ENCODE peak calls at places on chromosomes 12 and 14, in seven cellular contexts. H, G, D, F, N, Y and J are unnamed samples.

GRCh38 chr12:108117163-108117849 is 11.8 kb upstream of the WSCD2 start:
- DNase-seq in H (no peak), G (no peak), D (no peak), F (no peak), N (no peak), Y (no peak), J (no peak)

GRCh38 chr14:89702151-89702936 is 252.2 kb downstream of the EFCAB11 start:
- DNase-seq in H (peak), G (peak), D (peak), F (no peak), N (peak), Y (no peak), J (no peak)

GRCh38 chr14:61737913-61738312 is 24.3 kb upstream of the SNAPC1 start:
- DNase-seq in H (no peak), G (no peak), D (no peak), F (no peak), N (no peak), Y (no peak), J (no peak)

GRCh38 chr12:104354868-104355570 is 51.5 kb downstream of the EID3 start:
- DNase-seq in H (no peak), G (no peak), D (no peak), F (peak), N (no peak), Y (no peak), J (no peak)

GRCh38 chr14:88551936-88552565 is 2.8 kb downstream of the PTPN21 start:
- DNase-seq in H (peak), G (peak), D (peak), F (no peak), N (no peak), Y (no peak), J (no peak)

GRCh38 chr14:71022015-71022919 is 115.0 kb downstream of the PCNX1 start:
- DNase-seq in H (no peak), G (no peak), D (no peak), F (no peak), N (no peak), Y (no peak), J (no peak)

GRCh38 chr12:14777271-14777670 is 26.0 kb downstream of the WBP11 start:
- DNase-seq in H (no peak), G (peak), D (no peak), F (no peak), N (peak), Y (no peak), J (no peak)

GRCh38 chr12:5840900-5841299 is 104.2 kb downstream of the ANO2 start:
- DNase-seq in H (no peak), G (no peak), D (no peak), F (no peak), N (no peak), Y (no peak), J (no peak)

GRCh38 chr12:88691811-88692210 is 111.5 kb upstream of the KITLG start:
- DNase-seq in H (peak), G (peak), D (no peak), F (no peak), N (no peak), Y (no peak), J (no peak)

GRCh38 chr12:90851800-90852718 is 102.9 kb downstream of the CCER1 start:
- DNase-seq in H (no peak), G (no peak), D (no peak), F (no peak), N (no peak), Y (no peak), J (no peak)

GRCh38 chr12:69070319-69071090 is 137.5 kb upstream of the CPM start:
- DNase-seq in H (peak), G (peak), D (peak), F (peak), N (peak), Y (peak), J (peak)

GRCh38 chr12:28563926-28564325 is 373.7 kb downstream of the CCDC91 start:
- DNase-seq in H (peak), G (peak), D (peak), F (no peak), N (peak), Y (no peak), J (no peak)

GRCh38 chr14:96754845-96755184 is 42.4 kb upstream of the VRK1 start:
- DNase-seq in H (peak), G (no peak), D (no peak), F (no peak), N (no peak), Y (no peak), J (no peak)

GRCh38 chr14:74038015-74038859 is 19.1 kb downstream of the BBOF1 start:
- DNase-seq in H (peak), G (peak), D (peak), F (no peak), N (peak), Y (peak), J (peak)

GRCh38 chr14:51453869-51454268 is 197.8 kb upstream of the FRMD6 start:
- DNase-seq in H (no peak), G (no peak), D (peak), F (no peak), N (no peak), Y (no peak), J (no peak)

GRCh38 chr12:117013726-117014125 is 85.5 kb downstream of the TESC start:
- DNase-seq in H (no peak), G (no peak), D (peak), F (no peak), N (peak), Y (no peak), J (no peak)

GRCh38 chr12:67853204-67853603 is 136.0 kb upstream of the IFNG-AS1 start:
- DNase-seq in H (peak), G (peak), D (peak), F (no peak), N (peak), Y (no peak), J (no peak)

GRCh38 chr12:45130881-45131281 is 80.0 kb upstream of the DBX2 start:
- DNase-seq in H (peak), G (peak), D (peak), F (no peak), N (peak), Y (peak), J (peak)

GRCh38 chr12:89971880-89972279 is 263.2 kb upstream of the ATP2B1 start:
- DNase-seq in H (peak), G (peak), D (peak), F (no peak), N (no peak), Y (no peak), J (no peak)

GRCh38 chr12:56947633-56948535 is 9.5 kb downstream of the RDH16 start:
- DNase-seq in H (no peak), G (peak), D (peak), F (peak), N (peak), Y (no peak), J (no peak)
- TF ChIP-seq CTCF in H (no peak), G (no peak), D (no peak), F (no peak), N (peak), Y (no peak), J (no peak)

DNA sequence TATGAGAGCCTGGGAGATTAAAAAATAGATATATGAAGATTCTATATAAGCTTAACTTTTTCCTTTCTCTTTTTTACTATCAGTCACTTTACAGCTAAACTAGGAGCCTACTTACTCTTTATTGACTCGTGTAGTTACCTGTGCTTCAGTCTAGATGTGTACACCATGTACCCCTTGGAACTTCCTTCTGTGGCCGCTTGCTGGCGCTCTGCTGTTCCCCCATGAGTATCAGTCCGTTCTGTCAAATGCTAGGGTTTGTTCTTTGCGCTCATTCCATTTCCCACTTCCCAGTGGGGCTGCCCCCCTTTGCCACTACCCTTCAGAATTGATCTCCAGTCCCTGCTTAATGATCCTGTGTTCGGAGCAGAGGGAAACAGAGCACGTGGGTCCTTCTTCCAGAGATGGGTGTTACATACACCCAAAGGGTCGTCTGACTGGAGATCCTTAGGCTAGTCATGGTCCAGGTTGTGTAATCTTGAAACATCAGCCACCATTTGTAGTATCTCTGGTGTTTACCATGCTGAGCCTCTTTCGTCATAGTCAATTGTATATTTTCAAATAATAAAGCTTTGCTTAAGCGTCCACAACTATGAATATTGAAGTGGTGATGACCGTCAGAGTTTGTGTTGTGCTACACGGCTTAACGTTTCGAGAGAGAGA is 160.0 kb downstream of the FBXL14 start:
- DNase-seq in H (no peak), G (no peak), D (no peak), F (no peak), N (no peak), Y (no peak), J (no peak)
- TF ChIP-seq CTCF in H (no peak), G (no peak), D (no peak), F (no peak), N (no peak), Y (no peak), J (no peak)

GRCh38 chr12:31815096-31815495 is 86.3 kb upstream of the AMN1 start:
- DNase-seq in H (no peak), G (no peak), D (peak), F (no peak), N (no peak), Y (no peak), J (no peak)

GRCh38 chr12:31807773-31808097 is 78.9 kb upstream of the AMN1 start:
- DNase-seq in H (no peak), G (no peak), D (no peak), F (no peak), N (no peak), Y (no peak), J (no peak)

GRCh38 chr12:31817120-31817519 is 88.3 kb upstream of the AMN1 start:
- DNase-seq in H (no peak), G (no peak), D (no peak), F (no peak), N (no peak), Y (no peak), J (no peak)

GRCh38 chr12:31818623-31819268 is 89.9 kb upstream of the AMN1 start:
- DNase-seq in H (no peak), G (no peak), D (no peak), F (no peak), N (no peak), Y (no peak), J (no peak)

GRCh38 chr12:31813305-31813704 is 84.5 kb upstream of the AMN1 start:
- DNase-seq in H (no peak), G (peak), D (no peak), F (no peak), N (no peak), Y (no peak), J (no peak)
- TF ChIP-seq CTCF in H (peak), G (peak), D (no peak), F (no peak), N (peak), Y (no peak), J (peak)

GRCh38 chr14:75993567-75994041 is 8.0 kb downstream of the IFT43 start:
- DNase-seq in H (no peak), G (no peak), D (no peak), F (no peak), N (no peak), Y (no peak), J (no peak)
- TF ChIP-seq CTCF in H (no peak), G (no peak), D (no peak), F (no peak), N (no peak), Y (no peak), J (no peak)

GRCh38 chr12:83389237-83389996 is 702.7 kb downstream of the TMTC2 start:
- DNase-seq in H (no peak), G (no peak), D (no peak), F (peak), N (no peak), Y (peak), J (no peak)
- TF ChIP-seq CTCF in H (no peak), G (no peak), D (no peak), F (peak), N (no peak), Y (no peak), J (no peak)

DNA sequence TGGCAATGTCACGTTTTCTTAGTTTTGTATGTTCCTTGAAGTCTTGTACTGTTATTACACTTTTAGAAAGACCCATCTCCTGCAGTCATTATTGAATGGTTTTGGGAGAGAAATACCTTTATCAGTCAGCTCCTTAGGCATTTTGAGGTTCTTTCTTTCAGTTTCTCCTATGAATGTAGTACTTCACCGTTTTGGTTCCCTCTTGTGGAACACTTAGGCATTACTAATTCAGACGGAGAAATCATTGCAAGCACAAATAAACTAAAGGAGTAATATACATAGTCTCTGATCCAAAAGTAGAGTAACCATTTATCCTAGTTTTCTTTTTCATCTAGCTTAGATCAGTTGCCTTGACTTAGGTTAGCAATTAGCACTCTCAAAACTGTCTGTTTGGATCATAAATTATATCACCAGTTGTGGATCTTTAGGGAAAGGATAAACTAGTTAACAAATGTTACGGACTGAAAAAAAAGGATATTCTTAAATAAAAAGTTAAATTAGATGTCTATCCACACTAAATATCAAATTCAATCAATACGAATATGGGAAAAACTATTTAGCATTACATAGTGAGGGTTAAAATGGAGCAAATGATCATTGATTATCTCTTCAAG is 1538.3 kb upstream of the SEL1L start:
- DNase-seq in H (no peak), G (no peak), D (no peak), F (no peak), N (no peak), Y (no peak), J (peak)
- TF ChIP-seq CTCF in H (no peak), G (no peak), D (no peak), F (peak), N (peak), Y (peak), J (peak)

GRCh38 chr14:53473480-53473879 is 320.4 kb upstream of the DDHD1 start:
- DNase-seq in H (no peak), G (no peak), D (no peak), F (no peak), N (no peak), Y (no peak), J (no peak)

GRCh38 chr14:53468876-53469275 is 315.8 kb upstream of the DDHD1 start:
- DNase-seq in H (no peak), G (no peak), D (no peak), F (no peak), N (no peak), Y (no peak), J (no peak)

GRCh38 chr14:53472306-53472705 is 319.2 kb upstream of the DDHD1 start:
- DNase-seq in H (peak), G (no peak), D (no peak), F (no peak), N (no peak), Y (no peak), J (no peak)

DNA sequence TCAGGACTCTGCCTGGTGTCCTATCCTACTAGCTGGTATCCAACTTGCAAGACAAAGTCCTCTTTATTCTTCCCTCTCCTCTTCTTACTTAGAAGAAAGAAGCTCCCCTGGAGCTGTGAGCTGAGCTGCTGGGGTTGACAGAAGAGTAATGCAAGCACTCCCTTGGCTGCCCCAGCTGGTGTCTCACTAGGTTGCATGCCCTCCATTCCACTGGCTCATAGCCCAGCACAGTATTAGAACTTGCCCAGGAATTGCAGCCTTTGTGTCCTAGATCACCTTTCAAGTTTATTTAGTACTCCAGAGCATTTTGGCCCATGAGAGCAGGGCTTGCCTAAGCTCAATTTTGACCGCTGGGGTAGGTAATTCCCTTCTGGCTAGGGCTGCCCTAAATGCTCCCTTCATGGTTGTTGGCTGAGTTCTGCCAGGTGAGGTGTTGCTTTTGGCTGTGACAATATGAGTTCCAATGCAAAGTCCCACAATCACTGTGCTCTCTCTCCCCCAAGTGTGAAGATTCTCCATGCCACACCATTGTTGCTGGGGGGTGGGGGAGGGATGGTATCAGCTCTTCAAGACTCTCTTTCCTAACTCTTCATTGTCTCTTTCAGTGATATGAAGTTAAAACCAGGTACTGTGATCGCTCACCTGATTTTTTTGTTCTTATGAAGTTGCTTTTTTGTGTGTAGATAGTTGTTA is 317.4 kb upstream of the DDHD1 start:
- DNase-seq in H (peak), G (peak), D (peak), F (no peak), N (peak), Y (no peak), J (no peak)
- TF ChIP-seq CTCF in H (no peak), G (no peak), D (no peak), F (no peak), N (no peak), Y (no peak), J (no peak)

GRCh38 chr12:31853520-31853919 is 105.7 kb upstream of the RESF1 start:
- DNase-seq in H (no peak), G (no peak), D (no peak), F (no peak), N (no peak), Y (no peak), J (no peak)
- TF ChIP-seq CTCF in H (no peak), G (no peak), D (no peak), F (no peak), N (no peak), Y (no peak), J (no peak)